ENCODE peak calls at places on chromosome 1, in seven cellular contexts. N is K562, G is GM12878, Z is HCT116, U is SK-N-SH, F is H1, V is HepG2. K is an unnamed sample.

GRCh38 chr1:216903389-216903754 is 180.1 kb upstream of the ESRRG start:
- DNase-seq in G (no peak), Z (no peak), F (no peak), U (no peak), N (no peak), V (no peak), K (no peak)

GRCh38 chr1:1624443-1625403 is 7.2 kb upstream of the MMP23B start:
- DNase-seq in F (peak; percentile 49), Z (no peak), N (peak; percentile 44), V (no peak), G (no peak), U (peak; percentile 78), K (no peak)

GRCh38 chr1:85339089-85339488 is 62.7 kb upstream of the BCL10 start:
- DNase-seq in F (no peak), V (peak; percentile 42), U (no peak), N (peak; percentile 21), Z (peak; percentile 71), G (no peak), K (peak; percentile 90)

GRCh38 chr1:117167402-117167801 is 43.3 kb downstream of the VTCN1 start:
- DNase-seq in F (no peak), Z (no peak), U (no peak), G (no peak), N (no peak), V (no peak), K (no peak)

GRCh38 chr1:2097386-2098300 is 47.4 kb downstream of the PRKCZ start:
- DNase-seq in F (no peak), Z (peak; percentile 10), U (no peak), V (peak; percentile 15), G (no peak), N (no peak), K (no peak)

GRCh38 chr1:171141336-171142051 is 43.6 kb upstream of the FMO2 start:
- DNase-seq in U (no peak), F (no peak), Z (no peak), G (no peak), V (no peak), N (no peak), K (peak; percentile 68)

GRCh38 chr1:24018611-24019580 is 38.8 kb upstream of the SRSF10 start:
- DNase-seq in F (peak; percentile 53), V (peak; percentile 98), Z (peak; percentile 79), U (peak; percentile 33), N (peak; percentile 82), G (no peak), K (peak; percentile 100)

GRCh38 chr1:202129453-202130274 is 6.9 kb downstream of the GPR37L1 start:
- DNase-seq in N (no peak), Z (no peak), F (no peak), U (no peak), V (no peak), G (no peak), K (no peak)

GRCh38 chr1:79041666-79042065 is 35.1 kb upstream of the ADGRL4 start:
- DNase-seq in G (no peak), U (no peak), F (no peak), V (no peak), N (no peak), Z (no peak), K (peak; percentile 39)

GRCh38 chr1:163264256-163264655 is 57.5 kb upstream of the NUF2 start:
- DNase-seq in G (no peak), N (no peak), U (no peak), F (no peak), Z (no peak), V (no peak), K (no peak)

GRCh38 chr1:111717450-111717849 is 21.7 kb downstream of the INKA2 start:
- DNase-seq in F (no peak), U (no peak), G (no peak), V (no peak), N (no peak), Z (no peak), K (no peak)

DNA sequence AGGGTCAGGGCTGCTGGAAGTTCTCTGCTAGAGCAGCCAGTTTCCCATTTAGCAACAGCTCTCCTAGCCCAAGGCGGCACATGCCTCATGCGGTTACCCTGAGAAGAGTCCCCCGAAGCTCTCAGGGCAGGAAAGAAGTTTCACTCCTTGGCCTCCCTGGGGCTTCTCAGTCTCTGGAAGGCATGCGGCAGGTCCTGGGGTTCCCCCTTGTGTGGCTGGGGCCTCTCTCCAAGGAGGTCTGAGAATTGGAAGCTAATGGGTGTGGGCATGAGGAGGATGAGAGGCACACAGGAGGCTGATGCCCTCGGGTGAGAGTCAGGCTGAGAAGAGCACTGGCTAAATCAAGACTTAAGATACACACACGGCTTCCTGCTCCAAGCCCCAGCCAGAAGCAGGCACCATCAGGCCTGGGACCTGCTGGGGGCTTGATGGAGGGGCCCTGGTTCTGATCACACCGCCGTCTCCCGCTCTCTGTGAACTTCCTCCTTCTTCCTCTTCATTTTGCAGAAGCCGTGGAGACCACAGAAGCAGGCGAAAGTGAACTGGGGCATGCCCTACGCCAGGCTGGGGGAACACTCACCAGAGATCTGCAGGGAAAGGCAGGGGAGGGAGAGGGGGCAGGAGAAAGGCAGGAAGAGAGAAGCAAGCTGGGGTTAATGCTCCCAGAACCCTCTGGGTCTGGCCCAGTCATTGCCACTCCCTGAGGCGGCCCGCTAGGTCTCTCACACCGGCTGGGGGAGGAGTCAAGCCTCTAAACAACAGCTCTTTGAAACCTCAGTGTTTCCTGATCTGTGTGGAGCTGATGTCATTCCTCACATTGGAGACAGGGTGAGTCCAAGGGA is 15.1 kb downstream of the BLACAT1 start:
- DNase-seq in V (peak; percentile 91), N (peak; percentile 75), Z (peak; percentile 85), F (peak; percentile 65), U (no peak), G (peak; percentile 47), K (no peak)
- H3K9ac ChIP-seq in V (peak overlapping the region; percentile 33), N (peak overlapping the region; percentile 72), Z (peak overlapping the region; percentile 52), F (no peak overlapping the region), U (no peak overlapping the region), G (no peak overlapping the region), K (no peak overlapping the region)

DNA sequence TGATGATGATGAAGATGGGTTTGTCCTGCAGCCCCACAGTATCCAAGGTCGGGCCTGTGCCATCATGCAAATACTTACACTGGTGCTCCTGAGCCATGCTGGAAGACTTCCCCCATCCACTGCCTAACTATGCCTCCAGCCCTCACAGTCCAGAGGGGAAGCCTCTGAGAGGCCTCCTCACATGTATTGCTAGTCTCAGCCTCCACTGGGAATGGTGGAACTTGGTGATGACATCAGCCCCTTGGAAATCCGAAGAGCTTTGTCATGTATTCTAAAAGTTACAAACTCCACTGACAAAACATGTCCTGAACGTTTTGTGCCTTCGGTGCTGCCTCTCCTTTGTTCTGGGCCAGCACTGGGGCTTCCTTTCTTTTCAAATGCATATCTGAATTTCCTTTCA is 61.1 kb upstream of the DMRTB1 start:
- DNase-seq in N (no peak), Z (no peak), V (no peak), F (no peak), U (no peak), G (no peak), K (no peak)
- TF ChIP-seq MAX in N (no peak), Z (no peak), V (no peak), F (no peak), U (no peak), G (no peak), K (no peak)

DNA sequence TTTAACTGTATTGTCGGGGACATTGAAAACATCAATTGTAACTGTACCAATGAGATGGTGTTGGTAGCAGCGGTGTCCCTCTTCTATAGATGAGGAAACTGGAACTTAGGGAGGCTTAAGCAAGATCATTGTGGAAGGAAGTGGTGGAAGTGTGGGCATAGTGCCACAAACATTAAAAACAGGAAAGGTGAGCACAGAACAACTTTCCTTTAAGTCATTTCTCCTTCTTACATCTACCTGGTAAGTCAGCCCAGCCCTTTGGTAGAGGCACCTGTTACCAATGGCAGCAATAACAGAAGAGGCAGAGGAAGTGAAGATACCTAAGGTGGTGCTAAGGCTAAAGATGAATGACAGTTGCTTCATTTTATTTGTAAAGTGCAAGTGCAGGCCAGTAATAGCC is 12.0 kb upstream of the CTSS start:
- DNase-seq in U (no peak), Z (no peak), V (no peak), N (no peak), G (no peak), F (no peak), K (no peak)
- TF ChIP-seq POLR2AphosphoS5 in U (no peak), Z (no peak), V (no peak), N (no peak), G (no peak), F (no peak), K (no peak)

GRCh38 chr1:246482780-246483179 is 24.3 kb downstream of the SMYD3 start:
- DNase-seq in U (no peak), G (no peak), V (no peak), Z (no peak), F (no peak), N (no peak), K (no peak)
- H3K9ac ChIP-seq in U (no peak overlapping the region), G (peak overlapping the region; percentile 21), V (no peak overlapping the region), Z (no peak overlapping the region), F (no peak overlapping the region), N (no peak overlapping the region), K (no peak overlapping the region)

GRCh38 chr1:48062353-48062752 is 65.2 kb upstream of the TRABD2B start:
- DNase-seq in F (no peak), N (no peak), G (no peak), U (no peak), V (no peak), Z (no peak), K (no peak)

GRCh38 chr1:48058135-48058534 is 61.0 kb upstream of the TRABD2B start:
- DNase-seq in Z (no peak), G (no peak), V (no peak), F (no peak), N (no peak), U (no peak), K (no peak)

GRCh38 chr1:48057249-48057648 is 60.1 kb upstream of the TRABD2B start:
- DNase-seq in Z (no peak), G (no peak), V (no peak), F (no peak), U (no peak), N (no peak), K (no peak)

GRCh38 chr1:48059289-48059688 is 62.1 kb upstream of the TRABD2B start:
- DNase-seq in G (no peak), V (no peak), U (no peak), Z (no peak), N (no peak), F (no peak), K (no peak)

DNA sequence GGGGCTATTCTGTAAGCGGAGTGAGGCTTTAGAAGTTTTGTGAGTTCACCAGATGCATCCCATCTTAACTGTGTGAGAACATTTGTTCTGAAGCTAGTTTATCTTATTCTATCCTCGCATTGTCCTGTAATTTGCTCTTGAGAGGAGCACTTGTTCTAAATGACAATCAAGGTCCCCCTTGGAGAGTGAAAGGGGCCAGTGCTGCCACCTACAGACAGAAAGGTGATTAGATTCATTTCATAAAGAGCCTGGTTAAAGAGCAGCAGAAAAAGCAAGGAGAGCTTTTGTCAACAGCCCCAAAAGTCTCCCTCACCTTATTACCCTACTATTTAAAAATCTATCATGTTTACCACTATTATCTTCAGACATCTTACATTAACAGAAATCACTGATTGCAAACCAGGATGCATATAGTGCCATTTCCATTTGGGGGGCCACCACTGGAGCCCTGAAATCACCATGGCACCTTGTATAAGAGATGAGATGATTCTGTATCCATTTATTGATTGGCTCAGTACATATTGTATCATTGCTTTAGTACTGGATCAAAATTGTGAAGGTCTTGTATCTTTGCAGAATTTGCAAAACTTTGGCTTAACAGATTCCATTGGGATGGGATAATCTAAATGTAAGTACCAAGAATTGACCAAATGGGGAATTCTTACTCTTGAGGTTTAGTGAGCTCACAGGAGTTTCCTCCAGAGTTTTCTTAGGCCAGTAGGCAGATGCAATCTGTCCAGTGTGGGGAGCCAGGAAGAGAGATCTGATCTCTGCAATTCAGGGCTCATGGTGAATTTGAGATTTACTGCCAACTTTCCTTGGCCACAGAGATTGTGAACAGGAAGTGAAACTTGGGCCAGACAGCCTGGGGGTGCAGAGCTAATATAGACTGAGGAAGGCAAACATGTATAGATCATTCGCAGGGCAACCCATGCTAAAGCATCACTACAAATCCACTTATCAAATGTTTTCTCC is 64.3 kb upstream of the TRABD2B start:
- DNase-seq in U (peak; percentile 69), Z (peak; percentile 45), V (peak; percentile 40), F (peak; percentile 76), N (peak; percentile 53), G (no peak), K (peak; percentile 61)
- TF ChIP-seq MAX in U (no peak), Z (no peak), V (no peak), F (no peak), N (no peak), G (no peak), K (no peak)